ENCODE peak calls at places on chromosomes 16 and 17, in seven cellular contexts. T, I, H, E, C, G and X are unnamed samples.

GRCh38 chr17:17508019-17508535 is 11.9 kb upstream of the RASD1 start:
- DNase-seq in T (no peak), I (no peak), H (no peak), E (no peak), C (no peak), G (no peak), X (no peak)

GRCh38 chr17:7235693-7236665 is 1.7 kb upstream of the DVL2 start:
- DNase-seq in T (peak; percentile 47), I (peak; percentile 65), H (no peak), E (peak; percentile 20), C (no peak), G (no peak), X (no peak)

GRCh38 chr17:77328823-77329740 is 188.3 kb downstream of the SEC14L1 start:
- DNase-seq in T (no peak), I (no peak), H (no peak), E (peak; percentile 36), C (no peak), G (no peak), X (no peak)

GRCh38 chr17:29620271-29620670 is 2.4 kb downstream of the CORO6 start:
- DNase-seq in T (peak; percentile 47), I (no peak), H (peak; percentile 71), E (peak; percentile 72), C (peak; percentile 72), G (no peak), X (no peak)

GRCh38 chr16:78002915-78003538 is 19.3 kb upstream of the CLEC3A start:
- DNase-seq in T (peak; percentile 90), I (peak; percentile 87), H (peak; percentile 99), E (peak; percentile 96), C (peak; percentile 97), G (peak; percentile 97), X (peak; percentile 79)

GRCh38 chr16:9119795-9120194 is 28.4 kb downstream of the HAPSTR1 start:
- DNase-seq in T (peak; percentile 84), I (no peak), H (no peak), E (no peak), C (no peak), G (no peak), X (no peak)

GRCh38 chr16:69772560-69773254 is 10.6 kb downstream of the WWP2 start:
- DNase-seq in T (no peak), I (no peak), H (no peak), E (no peak), C (peak; percentile 81), G (no peak), X (no peak)

GRCh38 chr17:40605301-40605700 is 40.0 kb upstream of the CCR7 start:
- DNase-seq in T (no peak), I (no peak), H (no peak), E (no peak), C (no peak), G (no peak), X (no peak)

GRCh38 chr17:45759761-45760160 is 24.4 kb upstream of the CRHR1 start:
- DNase-seq in T (no peak), I (no peak), H (no peak), E (no peak), C (peak; percentile 64), G (no peak), X (no peak)

GRCh38 chr17:65254166-65254565 is 117.0 kb downstream of the RGS9 start:
- DNase-seq in T (peak; percentile 17), I (peak; percentile 9), H (no peak), E (no peak), C (no peak), G (no peak), X (no peak)

GRCh38 chr16:2956566-2956956 is 7.5 kb upstream of the KREMEN2 start:
- DNase-seq in T (no peak), I (no peak), H (no peak), E (peak; percentile 31), C (no peak), G (no peak), X (no peak)

GRCh38 chr17:61007980-61008379 is 330.3 kb downstream of the BCAS3 start:
- DNase-seq in T (no peak), I (peak; percentile 26), H (peak; percentile 13), E (peak; percentile 28), C (peak; percentile 18), G (no peak), X (no peak)

GRCh38 chr17:50638851-50639767 is 4.4 kb downstream of the ABCC3 start:
- DNase-seq in T (peak; percentile 97), I (peak; percentile 91), H (peak; percentile 81), E (peak; percentile 67), C (peak; percentile 93), G (no peak), X (no peak)

GRCh38 chr17:27550974-27551505 is 79.9 kb upstream of the LGALS9 start:
- DNase-seq in T (no peak), I (no peak), H (no peak), E (no peak), C (no peak), G (no peak), X (no peak)

GRCh38 chr16:72961115-72961832 is 86.7 kb downstream of the ZFHX3 start:
- DNase-seq in T (peak; percentile 30), I (peak; percentile 24), H (peak; percentile 98), E (no peak), C (no peak), G (no peak), X (no peak)

GRCh38 chr17:80195671-80196529 is 24.2 kb downstream of the SGSH start:
- DNase-seq in T (no peak), I (peak; percentile 14), H (peak; percentile 44), E (peak; percentile 76), C (peak; percentile 33), G (peak; percentile 90), X (no peak)

GRCh38 chr16:57799619-57800212 is 2.6 kb downstream of the KIFC3 start:
- DNase-seq in T (no peak), I (no peak), H (no peak), E (no peak), C (peak; percentile 63), G (no peak), X (no peak)

GRCh38 chr16:57798953-57799618 is 3.2 kb downstream of the KIFC3 start:
- DNase-seq in T (no peak), I (no peak), H (no peak), E (no peak), C (no peak), G (no peak), X (no peak)

GRCh38 chr16:57801098-57801855 is 1.0 kb downstream of the KIFC3 start:
- DNase-seq in T (peak; percentile 75), I (peak; percentile 89), H (no peak), E (no peak), C (peak; percentile 83), G (no peak), X (no peak)

GRCh38 chr16:57801856-57802634 is at the start of gene KIFC3:
- DNase-seq in T (peak; percentile 72), I (peak; percentile 82), H (peak; percentile 47), E (peak; percentile 49), C (peak; percentile 78), G (peak; percentile 73), X (no peak)

GRCh38 chr16:57800213-57801097 is 1.8 kb downstream of the KIFC3 start:
- DNase-seq in T (no peak), I (peak; percentile 24), H (no peak), E (no peak), C (peak; percentile 62), G (no peak), X (no peak)
- H3K23ac ChIP-seq in T (peak overlapping the region; percentile 85), I (no peak overlapping the region), H (no peak overlapping the region), E (no peak overlapping the region), C (no peak overlapping the region), G (no peak overlapping the region), X (peak overlapping the region; percentile 48)

GRCh38 chr17:67610061-67610460 is 107.7 kb upstream of the NOL11 start:
- DNase-seq in T (no peak), I (no peak), H (no peak), E (no peak), C (no peak), G (no peak), X (no peak)
- H3K23ac ChIP-seq in T (no peak overlapping the region), I (no peak overlapping the region), H (no peak overlapping the region), E (no peak overlapping the region), C (no peak overlapping the region), G (no peak overlapping the region), X (no peak overlapping the region)

GRCh38 chr17:74413491-74413890 is 18.4 kb upstream of the GPRC5C start:
- DNase-seq in T (no peak), I (no peak), H (no peak), E (no peak), C (no peak), G (no peak), X (no peak)
- H3K23ac ChIP-seq in T (no peak overlapping the region), I (no peak overlapping the region), H (no peak overlapping the region), E (no peak overlapping the region), C (no peak overlapping the region), G (no peak overlapping the region), X (no peak overlapping the region)

GRCh38 chr17:34712481-34713195 is 133.3 kb downstream of the TMEM132E start:
- DNase-seq in T (no peak), I (no peak), H (no peak), E (peak; percentile 15), C (no peak), G (no peak), X (no peak)

GRCh38 chr17:34710226-34710625 is 130.8 kb downstream of the TMEM132E start:
- DNase-seq in T (no peak), I (no peak), H (no peak), E (peak; percentile 10), C (no peak), G (no peak), X (no peak)

GRCh38 chr17:34713687-34714086 is 134.3 kb downstream of the TMEM132E start:
- DNase-seq in T (no peak), I (no peak), H (no peak), E (peak; percentile 16), C (no peak), G (no peak), X (no peak)

GRCh38 chr17:34709108-34709779 is 129.9 kb downstream of the TMEM132E start:
- DNase-seq in T (no peak), I (no peak), H (no peak), E (peak; percentile 17), C (no peak), G (no peak), X (no peak)

GRCh38 chr17:34711646-34712045 is 132.3 kb downstream of the TMEM132E start:
- DNase-seq in T (no peak), I (no peak), H (no peak), E (peak; percentile 17), C (no peak), G (no peak), X (no peak)
- H3K23ac ChIP-seq in T (no peak overlapping the region), I (no peak overlapping the region), H (no peak overlapping the region), E (no peak overlapping the region), C (no peak overlapping the region), G (no peak overlapping the region), X (no peak overlapping the region)

GRCh38 chr17:38885728-38886642 is 16.1 kb downstream of the LASP1 start:
- DNase-seq in T (peak; percentile 52), I (peak; percentile 60), H (no peak), E (peak; percentile 34), C (peak; percentile 94), G (no peak), X (no peak)
- H3K23ac ChIP-seq in T (peak overlapping the region; percentile 43), I (peak overlapping the region; percentile 40), H (no peak overlapping the region), E (no peak overlapping the region), C (no peak overlapping the region), G (no peak overlapping the region), X (peak overlapping the region; percentile 76)